ENCODE peak calls at places on chromosomes 12 and 14, in four cellular contexts. V, H, F and T are unnamed samples.

GRCh38 chr14:85824526-85824925 is 294.6 kb downstream of the FLRT2 start:
- DNase-seq in V (no peak), H (no peak), F (no peak), T (no peak)

GRCh38 chr12:115920395-115921183 is 356.9 kb downstream of the MED13L start:
- DNase-seq in V (no peak), H (no peak), F (no peak), T (no peak)

GRCh38 chr12:105330283-105330937 is at the start of gene C12orf75:
- DNase-seq in V (peak; percentile 84), H (peak; percentile 97), F (peak; percentile 77), T (peak; percentile 67)

GRCh38 chr12:45914090-45914489 is 76.3 kb downstream of the SCAF11 start:
- DNase-seq in V (peak; percentile 12), H (no peak), F (no peak), T (no peak)

GRCh38 chr14:20427231-20428009 is 8.5 kb downstream of the KLHL33 start:
- DNase-seq in V (peak; percentile 20), H (no peak), F (peak; percentile 71), T (peak; percentile 68)

GRCh38 chr12:131535779-131536178 is 175.1 kb upstream of the SFSWAP start:
- DNase-seq in V (no peak), H (no peak), F (no peak), T (no peak)

GRCh38 chr12:93102744-93103143 is 173.6 kb upstream of the EEA1 start:
- DNase-seq in V (no peak), H (no peak), F (no peak), T (peak; percentile 92)

GRCh38 chr14:102360388-102360787 is 2.3 kb downstream of the CINP start:
- DNase-seq in V (no peak), H (no peak), F (no peak), T (no peak)

GRCh38 chr12:30013051-30013450 is 229.3 kb upstream of the TMTC1 start:
- DNase-seq in V (no peak), H (no peak), F (no peak), T (no peak)

GRCh38 chr12:47377414-47378221 is 297.9 kb upstream of the AMIGO2 start:
- DNase-seq in V (peak; percentile 99), H (no peak), F (no peak), T (no peak)

GRCh38 chr12:85820117-85820516 is 16.1 kb downstream of the RASSF9 start:
- DNase-seq in V (no peak), H (no peak), F (no peak), T (no peak)

DNA sequence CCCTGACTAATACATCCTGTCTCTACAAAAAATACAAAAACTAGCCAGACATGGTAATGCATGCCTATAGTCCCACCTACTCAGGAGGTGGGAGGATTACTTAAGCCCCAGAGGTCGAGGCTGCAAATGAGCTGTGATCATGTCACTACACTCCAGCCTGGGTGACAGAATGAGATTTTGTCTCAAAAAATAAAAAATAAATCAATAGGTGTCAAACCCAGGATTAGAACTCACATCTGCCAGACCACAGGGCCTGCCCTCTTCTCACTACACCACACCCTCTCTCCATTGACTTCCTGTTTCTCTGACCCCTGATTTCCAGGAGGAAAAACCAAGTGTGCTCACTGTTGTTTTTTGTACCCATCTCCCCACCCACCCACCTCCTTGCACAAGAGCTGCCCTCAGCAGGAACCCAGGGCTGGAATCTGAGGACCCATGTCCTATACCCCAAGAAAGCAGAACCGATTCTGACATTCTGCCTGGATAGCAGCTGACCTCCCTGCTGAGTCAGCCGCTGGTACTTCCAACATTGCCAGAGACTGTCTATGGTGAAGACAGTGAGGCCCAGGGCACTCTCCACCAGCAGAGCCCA is 6.2 kb downstream of the CMKLR1 start:
- DNase-seq in V (no peak), H (no peak), F (no peak), T (no peak)
- TF ChIP-seq PBX3 in V (no peak), H (no peak), F (no peak), T (no peak)

DNA sequence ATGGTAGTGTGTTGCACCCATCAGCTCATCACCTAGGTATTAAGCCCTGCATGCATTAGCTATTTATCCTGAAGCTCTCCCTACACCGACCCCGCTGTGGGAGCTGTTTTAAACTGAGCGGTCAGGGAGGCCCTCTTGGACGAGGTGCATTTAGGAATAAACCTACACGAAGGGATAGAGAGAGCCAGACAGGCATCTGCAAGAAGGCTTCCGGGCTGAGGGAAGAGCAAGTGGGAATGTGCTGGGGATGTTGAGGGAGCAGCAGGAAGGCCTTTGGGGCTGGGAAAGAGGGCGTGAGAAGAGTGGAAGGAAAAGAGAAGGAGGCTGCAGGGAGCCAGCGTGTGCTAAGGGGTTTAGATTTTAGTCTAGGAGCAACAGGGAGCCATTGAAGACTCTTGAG is 34.5 kb downstream of the RPH3A start:
- DNase-seq in V (no peak), H (no peak), F (no peak), T (no peak)
- TF ChIP-seq PBX3 in V (no peak), H (no peak), F (no peak), T (no peak)

GRCh38 chr12:55188974-55189556 is 31.8 kb upstream of the OR10A7 start:
- DNase-seq in V (peak; percentile 87), H (peak; percentile 39), F (peak; percentile 53), T (peak; percentile 72)
- TF ChIP-seq PBX3 in V (no peak), H (no peak), F (no peak), T (no peak)

GRCh38 chr12:76268267-76268666 is 79.9 kb downstream of the BBS10 start:
- DNase-seq in V (no peak), H (no peak), F (no peak), T (no peak)

GRCh38 chr12:76270657-76271358 is 77.4 kb downstream of the BBS10 start:
- DNase-seq in V (no peak), H (no peak), F (no peak), T (no peak)

GRCh38 chr12:76264617-76265016 is 83.6 kb downstream of the BBS10 start:
- DNase-seq in V (no peak), H (no peak), F (no peak), T (no peak)

GRCh38 chr12:76265424-76266180 is 82.6 kb downstream of the BBS10 start:
- DNase-seq in V (no peak), H (no peak), F (no peak), T (no peak)

DNA sequence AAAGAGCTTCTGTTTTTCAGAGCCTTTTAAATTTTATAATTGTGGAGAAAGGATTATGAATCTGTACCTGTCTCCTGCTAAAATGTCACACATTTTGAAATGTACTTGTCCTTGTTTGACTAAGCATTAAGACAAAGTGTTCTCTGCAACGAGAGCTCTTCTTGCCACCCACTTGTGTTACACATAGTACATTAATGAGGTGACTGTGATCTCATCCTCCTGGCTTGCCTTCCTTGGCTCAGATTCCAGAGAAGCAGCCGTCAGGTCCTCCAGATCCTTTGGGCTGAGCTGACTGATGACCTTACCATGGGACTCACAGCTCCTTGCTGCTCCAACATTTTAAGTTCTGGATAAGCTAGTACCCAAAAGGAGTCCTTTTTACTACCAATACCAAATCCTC is 81.4 kb downstream of the BBS10 start:
- DNase-seq in V (peak; percentile 6), H (no peak), F (no peak), T (no peak)
- TF ChIP-seq PBX3 in V (no peak), H (peak; percentile 29), F (no peak), T (no peak)

DNA sequence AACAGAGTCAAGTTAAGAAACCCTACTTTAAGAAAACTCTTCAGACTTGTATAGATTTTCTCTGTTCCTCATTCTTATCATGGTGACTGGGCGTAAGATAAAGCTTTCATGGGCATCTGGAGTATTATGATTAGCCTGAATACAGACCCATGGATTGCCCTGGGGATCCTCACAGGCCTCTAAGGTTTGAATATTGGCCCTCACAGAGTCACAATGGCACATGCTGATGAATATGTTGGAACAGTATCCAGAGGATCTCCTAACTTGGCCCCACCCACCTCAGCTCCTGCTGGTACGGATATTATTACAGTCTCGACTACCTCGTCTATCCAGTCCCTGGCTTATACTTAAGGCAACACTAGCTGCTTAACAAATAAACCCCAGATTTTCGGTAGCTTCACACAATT is 8.1 kb downstream of the OSBPL8 start:
- DNase-seq in V (no peak), H (no peak), F (no peak), T (no peak)
- TF ChIP-seq PBX3 in V (no peak), H (no peak), F (no peak), T (no peak)

GRCh38 chr14:61452452-61452851 is 131.1 kb downstream of the PRKCH start:
- DNase-seq in V (no peak), H (no peak), F (no peak), T (no peak)
- TF ChIP-seq PBX3 in V (no peak), H (no peak), F (no peak), T (no peak)

GRCh38 chr14:50607181-50607580 is 47.2 kb downstream of the ATL1 start:
- DNase-seq in V (no peak), H (no peak), F (no peak), T (no peak)
- TF ChIP-seq PBX3 in V (no peak), H (no peak), F (no peak), T (no peak)

GRCh38 chr14:43778956-43779639 is 728.0 kb downstream of the FSCB start:
- DNase-seq in V (peak; percentile 14), H (no peak), F (no peak), T (peak; percentile 99)

GRCh38 chr14:43778607-43778955 is 728.5 kb downstream of the FSCB start:
- DNase-seq in V (no peak), H (no peak), F (no peak), T (peak; percentile 58)
- TF ChIP-seq PBX3 in V (no peak), H (no peak), F (no peak), T (no peak)

GRCh38 chr14:93970589-93970966 is 5.8 kb downstream of the ASB2 start:
- DNase-seq in V (peak; percentile 37), H (peak; percentile 56), F (no peak), T (peak; percentile 52)
- TF ChIP-seq PBX3 in V (no peak), H (no peak), F (no peak), T (no peak)

DNA sequence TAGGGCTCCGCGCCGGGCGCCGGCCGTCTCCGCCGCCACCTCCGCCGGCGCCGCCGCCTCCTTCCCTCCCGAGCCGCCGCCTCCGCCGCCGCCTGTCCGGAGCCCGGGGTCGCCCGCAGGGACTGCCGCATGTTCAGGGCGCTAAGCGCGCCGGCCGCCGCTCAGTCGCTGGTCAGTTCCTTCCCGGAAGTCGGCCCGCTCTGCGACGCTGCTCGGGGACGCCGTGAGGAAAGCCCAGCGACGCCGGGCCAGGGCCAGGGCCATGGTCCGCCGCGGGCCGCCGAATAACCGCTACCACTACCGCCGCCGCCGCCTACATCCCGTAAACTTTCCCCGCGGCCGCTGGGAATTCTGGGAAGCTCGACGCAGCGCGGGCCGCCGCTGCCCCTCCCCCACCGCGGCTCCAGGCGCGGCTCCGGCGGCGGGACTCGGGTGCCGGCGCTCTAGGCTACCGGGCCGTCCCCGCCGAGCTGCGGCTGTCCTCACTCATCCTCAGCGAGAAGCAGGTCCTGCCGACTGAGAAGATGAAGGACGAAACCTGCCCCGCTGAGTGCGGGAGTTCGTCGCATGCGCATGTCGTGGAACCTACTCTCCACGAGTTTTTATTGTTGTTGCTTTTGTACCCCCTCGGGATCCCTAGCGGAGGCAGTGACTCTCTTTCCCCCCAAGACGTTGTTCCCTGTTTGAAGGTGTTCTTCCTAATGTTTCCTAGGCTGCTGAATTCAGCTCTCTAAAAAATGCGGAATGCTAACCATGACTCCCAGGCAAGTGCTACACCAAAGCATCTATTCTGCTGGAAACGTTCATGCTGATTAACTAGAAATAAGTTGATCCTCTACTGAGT is at the start of gene SAV1:
- DNase-seq in V (peak; percentile 83), H (peak; percentile 89), F (no peak), T (peak; percentile 68)
- TF ChIP-seq PBX3 in V (no peak), H (peak; percentile 8), F (no peak), T (no peak)